ENCODE peak calls at places on chromosomes 7 and 10, in five cellular contexts. K is NT2/D1, F is K562, J is IMR-90, M is neuronal stem cell. B is an unnamed sample.

GRCh38 chr10:101358706-101359300 is 4.8 kb downstream of the BTRC start:
- DNase-seq in J (peak; percentile 95), F (no peak), K (no peak), M (no peak), B (no peak)

GRCh38 chr10:90930971-90931841 is 10.3 kb upstream of the ANKRD1 start:
- DNase-seq in K (peak; percentile 84), F (no peak), M (no peak), J (peak; percentile 85), B (peak; percentile 79)

GRCh38 chr10:100571069-100571817 is 35.5 kb downstream of the HIF1AN start:
- DNase-seq in F (no peak), K (no peak), M (no peak), J (no peak), B (no peak)

GRCh38 chr7:75879771-75880184 is 944 bp downstream of the RHBDD2 start:
- DNase-seq in K (no peak), F (no peak), M (no peak), J (peak; percentile 78), B (peak; percentile 67)

GRCh38 chr10:14396441-14397048 is 65.8 kb upstream of the FRMD4A start:
- DNase-seq in K (no peak), M (no peak), F (peak; percentile 19), J (no peak), B (no peak)

GRCh38 chr7:105796365-105796764 is 80.0 kb downstream of the ATXN7L1 start:
- DNase-seq in J (peak; percentile 80), M (no peak), F (no peak), K (no peak), B (no peak)

GRCh38 chr10:21600804-21601512 is 66.9 kb downstream of the MLLT10 start:
- DNase-seq in K (no peak), J (no peak), M (no peak), F (no peak), B (no peak)

GRCh38 chr7:74583630-74584029 is 73.9 kb upstream of the GTF2I start:
- DNase-seq in M (no peak), K (no peak), F (no peak), J (no peak), B (no peak)

GRCh38 chr7:151381333-151382078 is 28.3 kb downstream of the WDR86 start:
- DNase-seq in K (no peak), F (no peak), J (no peak), M (no peak), B (no peak)

GRCh38 chr7:152733286-152733934 is 26.1 kb upstream of the ACTR3B start:
- DNase-seq in K (no peak), M (no peak), F (no peak), J (no peak), B (no peak)

GRCh38 chr10:37490266-37490665 is 364.9 kb downstream of the ANKRD30A start:
- DNase-seq in F (no peak), M (no peak), J (no peak), K (no peak), B (no peak)

GRCh38 chr7:114141415-114141814 is 222.6 kb upstream of the PPP1R3A start:
- DNase-seq in K (no peak), M (no peak), F (no peak), J (no peak), B (peak; percentile 4)

GRCh38 chr10:12243860-12244620 is 48.1 kb downstream of the CDC123 start:
- DNase-seq in J (no peak), F (no peak), K (no peak), M (no peak), B (no peak)

GRCh38 chr7:47651355-47652317 is 69.7 kb upstream of the TNS3 start:
- DNase-seq in F (no peak), M (no peak), K (no peak), J (peak; percentile 99), B (peak; percentile 91)

GRCh38 chr10:91682912-91683311 is 50.0 kb upstream of the PPP1R3C start:
- DNase-seq in K (no peak), F (no peak), M (no peak), J (peak; percentile 12), B (no peak)

GRCh38 chr7:131642429-131642828 is 86.0 kb upstream of the PODXL start:
- DNase-seq in J (no peak), F (no peak), K (no peak), M (no peak), B (no peak)

GRCh38 chr7:149872419-149873073 is 1.2 kb upstream of the ATP6V0E2 start:
- DNase-seq in F (peak; percentile 91), M (no peak), J (peak; percentile 81), K (no peak), B (peak; percentile 85)

GRCh38 chr7:138679793-138680192 is 21.4 kb downstream of the SVOPL start:
- DNase-seq in K (no peak), J (no peak), M (no peak), F (no peak), B (no peak)

GRCh38 chr7:68694656-68695055 is 903.6 kb upstream of the AUTS2 start:
- DNase-seq in F (no peak), J (no peak), K (no peak), M (no peak), B (peak; percentile 5)

GRCh38 chr7:13921062-13921461 is 68.4 kb downstream of the ETV1 start:
- DNase-seq in F (no peak), J (no peak), K (no peak), M (no peak), B (no peak)
- H3K9ac ChIP-seq in F (no peak overlapping the region), J (no peak overlapping the region), K (no peak overlapping the region), M (no peak overlapping the region), B (no peak overlapping the region)

DNA sequence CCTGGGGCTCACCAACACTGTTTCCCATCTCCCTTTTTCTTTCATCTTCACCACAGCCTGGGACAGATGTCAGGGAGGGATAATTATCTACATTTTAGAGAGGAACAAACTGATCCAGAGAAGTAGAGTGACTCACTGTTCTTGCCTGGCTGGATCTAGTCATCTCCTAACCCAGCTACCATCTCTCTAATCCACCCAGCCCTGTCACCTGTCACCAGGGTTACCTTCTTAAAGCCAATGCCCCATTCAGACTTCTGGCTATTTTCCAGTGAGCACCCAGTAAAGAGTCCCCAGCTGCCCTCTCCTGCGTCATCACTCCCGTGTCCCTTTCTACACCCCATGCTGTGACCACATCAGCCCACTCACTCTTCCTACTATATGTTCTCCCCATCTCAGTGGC is 68.4 kb upstream of the DUSP5 start:
- DNase-seq in K (no peak), M (no peak), J (peak; percentile 40), F (no peak), B (no peak)
- H3K4me1 ChIP-seq in K (peaks cover 6% of the 10 kb centered on the region), M (no peaks in the 10 kb centered on the region), J (peaks cover 11% of the 10 kb centered on the region), F (peaks cover 23% of the 10 kb centered on the region), B (peaks cover 28% of the 10 kb centered on the region)

GRCh38 chr7:127760436-127761031 is 108.5 kb downstream of the SND1 start:
- DNase-seq in J (no peak), F (no peak), M (no peak), K (no peak), B (no peak)
- H3K9ac ChIP-seq in J (no peak overlapping the region), F (no peak overlapping the region), M (no peak overlapping the region), K (no peak overlapping the region), B (no peak overlapping the region)

GRCh38 chr10:7501157-7501556 is 90.3 kb upstream of the SFMBT2 start:
- DNase-seq in K (no peak), F (no peak), M (no peak), J (no peak), B (no peak)

GRCh38 chr10:7507887-7508726 is 97.3 kb upstream of the SFMBT2 start:
- DNase-seq in K (no peak), J (no peak), M (no peak), F (no peak), B (no peak)

GRCh38 chr10:7503190-7503589 is 92.4 kb upstream of the SFMBT2 start:
- DNase-seq in F (no peak), K (no peak), J (no peak), M (no peak), B (no peak)

GRCh38 chr10:7506571-7506970 is 95.7 kb upstream of the SFMBT2 start:
- DNase-seq in F (no peak), M (no peak), J (no peak), K (no peak), B (no peak)

GRCh38 chr10:7505196-7505595 is 94.4 kb upstream of the SFMBT2 start:
- DNase-seq in K (no peak), F (no peak), J (no peak), M (no peak), B (no peak)
- H3K4me1 ChIP-seq in K (peaks cover 3% of the 10 kb centered on the region), F (no peaks in the 10 kb centered on the region), J (no peaks in the 10 kb centered on the region), M (no peaks in the 10 kb centered on the region), B (no peaks in the 10 kb centered on the region)

GRCh38 chr10:73941300-73941699 is 30.4 kb downstream of the PLAU start:
- DNase-seq in J (no peak), K (no peak), M (no peak), F (no peak), B (no peak)
- H3K9ac ChIP-seq in J (peak overlapping the region; percentile 65), K (no peak overlapping the region), M (no peak overlapping the region), F (peak overlapping the region; percentile 63), B (peak overlapping the region; percentile 86)

B was measured in adipocyte.